ENCODE peak calls at places on chromosomes 7 and 10, in four cellular contexts. R, I, C and Y are unnamed samples.

GRCh38 chr10:4270116-4270515 is 485.1 kb upstream of the KLF6 start:
- DNase-seq in R (no peak), C (no peak), I (no peak), Y (no peak)

GRCh38 chr7:8176370-8177081 is 85.4 kb downstream of the ICA1 start:
- DNase-seq in I (peak), R (no peak), C (no peak), Y (no peak)

GRCh38 chr7:79734158-79734557 is 280.7 kb upstream of the MAGI2 start:
- DNase-seq in R (no peak), I (no peak), C (no peak), Y (no peak)

GRCh38 chr10:113139695-113140094 is 189.6 kb downstream of the TCF7L2 start:
- DNase-seq in R (no peak), C (no peak), I (no peak), Y (no peak)

GRCh38 chr7:21939136-21939857 is 6.4 kb downstream of the CDCA7L start:
- DNase-seq in R (no peak), C (no peak), I (no peak), Y (no peak)

GRCh38 chr7:18978108-18978495 is 139.3 kb downstream of the TWIST1 start:
- DNase-seq in I (no peak), R (no peak), C (no peak), Y (no peak)

GRCh38 chr7:153430931-153431330 is 621.3 kb upstream of the DPP6 start:
- DNase-seq in R (no peak), I (no peak), C (no peak), Y (no peak)

GRCh38 chr7:41256186-41256945 is 446.5 kb downstream of the INHBA start:
- DNase-seq in I (no peak), C (no peak), R (no peak), Y (no peak)

GRCh38 chr10:68666280-68666760 is 54.7 kb upstream of the CCAR1 start:
- DNase-seq in R (no peak), I (no peak), C (no peak), Y (no peak)

GRCh38 chr10:98029149-98030092 is 1.0 kb downstream of the CRTAC1 start:
- DNase-seq in I (no peak), R (no peak), C (peak), Y (no peak)

GRCh38 chr7:39952791-39953190 is 2.7 kb downstream of the CDK13 start:
- DNase-seq in I (no peak), C (no peak), R (no peak), Y (no peak)

GRCh38 chr10:122338609-122339441 is 35.7 kb upstream of the PLEKHA1 start:
- DNase-seq in R (no peak), C (no peak), I (no peak), Y (no peak)

GRCh38 chr7:55509322-55509721 is 63.0 kb downstream of the VOPP1 start:
- DNase-seq in I (no peak), C (no peak), R (no peak), Y (no peak)

GRCh38 chr7:17832820-17833219 is 107.5 kb downstream of the SNX13 start:
- DNase-seq in I (no peak), R (no peak), C (no peak), Y (no peak)

GRCh38 chr7:98399903-98400537 is 870 bp downstream of the BAIAP2L1 start:
- DNase-seq in C (peak), I (no peak), R (no peak), Y (no peak)

GRCh38 chr10:44010873-44011602 is 362.4 kb upstream of the ZNF32 start:
- DNase-seq in I (no peak), C (no peak), R (no peak), Y (no peak)

GRCh38 chr7:54831046-54831643 is 72.1 kb upstream of the SEC61G start:
- DNase-seq in R (no peak), I (no peak), C (no peak), Y (no peak)

GRCh38 chr10:45058580-45058979 is 57.9 kb downstream of the ZNF22 start:
- DNase-seq in R (no peak), I (no peak), C (no peak), Y (no peak)

GRCh38 chr10:110305767-110306451 is 1.2 kb upstream of the SMNDC1 start:
- DNase-seq in I (no peak), C (peak), R (no peak), Y (peak)

GRCh38 chr10:78780551-78780961 is 288.2 kb upstream of the ZMIZ1 start:
- DNase-seq in C (no peak), R (no peak), I (no peak), Y (no peak)

GRCh38 chr7:45582136-45582742 is 8.1 kb downstream of the ADCY1 start:
- DNase-seq in R (no peak), C (peak), I (no peak), Y (no peak)

GRCh38 chr7:91653257-91653656 is 227.2 kb downstream of the MTERF1 start:
- DNase-seq in R (no peak), C (no peak), I (no peak), Y (no peak)

GRCh38 chr10:112115781-112116385 is 67.7 kb downstream of the GPAM start:
- DNase-seq in C (peak), R (no peak), I (no peak), Y (no peak)

GRCh38 chr10:125584954-125585353 is 98.0 kb downstream of the TEX36 start:
- DNase-seq in C (no peak), R (no peak), I (no peak), Y (no peak)

GRCh38 chr7:50610521-50611277 is 45.5 kb upstream of the DDC start:
- DNase-seq in C (no peak), I (no peak), R (no peak), Y (no peak)

GRCh38 chr10:124041684-124042445 is 51.5 kb downstream of the CHST15 start:
- DNase-seq in C (no peak), I (no peak), R (no peak), Y (no peak)

GRCh38 chr10:82969405-82969804 is 1094.4 kb downstream of the NRG3 start:
- DNase-seq in C (no peak), R (no peak), I (no peak), Y (no peak)
- TF ChIP-seq CTCF in C (peak), R (peak), I (peak), Y (no peak)

DNA sequence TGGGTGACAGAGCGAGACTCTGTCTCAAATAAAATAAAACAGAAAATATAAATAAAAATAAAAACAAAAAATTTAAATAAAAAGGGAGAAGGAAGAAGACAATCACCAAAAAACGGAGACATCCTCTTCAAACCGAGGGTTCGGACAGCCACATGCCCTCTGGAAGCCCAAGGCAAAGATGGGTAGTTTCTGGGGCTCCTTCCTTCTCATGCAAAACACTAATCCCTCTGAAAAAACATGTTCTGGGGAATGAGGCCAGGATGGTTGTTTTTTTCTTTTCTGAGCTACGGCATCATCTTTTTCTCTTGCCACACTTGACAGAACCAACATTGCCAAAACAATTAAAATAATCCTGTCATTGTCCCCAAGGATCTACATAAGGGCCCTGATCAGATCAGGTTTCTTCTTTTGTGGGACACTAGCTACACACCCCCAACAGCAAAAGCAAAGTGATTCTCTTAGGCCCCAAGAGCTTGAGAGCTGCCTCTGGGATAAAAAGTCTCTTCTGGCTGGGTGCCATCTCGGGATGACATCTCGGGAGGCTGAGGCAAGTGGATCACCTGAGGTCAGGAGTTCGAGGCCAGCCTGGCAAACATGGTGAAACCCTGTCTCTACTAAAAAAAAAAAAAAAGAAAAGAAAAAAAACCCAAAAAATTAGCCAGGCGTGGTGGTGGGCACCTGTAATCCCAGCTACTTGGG is 14.2 kb upstream of the POR start:
- DNase-seq in I (no peak), C (peak), R (no peak), Y (no peak)
- H3K27ac ChIP-seq in I (no peak), C (peak), R (no peak), Y (no peak)

GRCh38 chr10:28540145-28540544 is 7.2 kb downstream of the WAC start:
- DNase-seq in I (no peak), C (no peak), R (no peak), Y (no peak)

GRCh38 chr10:28542728-28543127 is 9.8 kb downstream of the WAC start:
- DNase-seq in I (no peak), R (no peak), C (no peak), Y (no peak)

GRCh38 chr10:28545967-28546644 is 13.2 kb downstream of the WAC start:
- DNase-seq in C (no peak), R (no peak), I (no peak), Y (no peak)

GRCh38 chr10:28544058-28544457 is 11.1 kb downstream of the WAC start:
- DNase-seq in R (no peak), I (no peak), C (no peak), Y (no peak)

GRCh38 chr10:28541695-28542365 is 8.9 kb downstream of the WAC start:
- DNase-seq in R (no peak), I (no peak), C (peak), Y (no peak)
- TF ChIP-seq CTCF in R (no peak), I (no peak), C (peak), Y (no peak)

GRCh38 chr10:73576890-73577591 is 14.1 kb downstream of the USP54 start:
- DNase-seq in C (no peak), R (no peak), I (no peak), Y (no peak)
- H3K27ac ChIP-seq in C (peak), R (peak), I (peak), Y (peak)

DNA sequence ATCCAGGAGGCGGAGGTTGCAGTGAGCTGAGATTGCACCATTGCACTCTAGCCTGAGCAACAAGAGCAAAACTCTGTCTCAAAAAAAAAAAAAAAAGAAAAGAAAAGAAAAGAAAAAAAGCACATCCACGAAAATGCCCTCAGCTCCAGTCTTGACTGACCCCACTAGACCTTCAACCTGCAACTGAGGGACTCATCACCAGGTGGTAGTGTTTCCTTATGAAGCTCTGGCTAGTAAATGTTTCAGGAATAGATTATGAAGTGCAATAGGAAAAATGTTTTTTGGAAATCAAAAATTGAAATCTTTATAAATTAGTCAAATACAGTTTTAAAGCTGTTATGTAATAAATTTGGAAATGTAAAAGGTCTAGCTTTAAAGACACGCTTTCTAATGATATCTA is 22.4 kb downstream of the TLL2 start:
- DNase-seq in R (no peak), C (no peak), I (no peak), Y (no peak)
- TF ChIP-seq CTCF in R (no peak), C (peak), I (no peak), Y (no peak)